ENCODE peak calls at places on chromosomes 13 and 19, in four cellular contexts. W is left lung, A is body of pancreas, K is H9. D is an unnamed sample. For H3K9me3, the result is how much of the 10 kb centered on the place peaks cover.

GRCh38 chr13:22517544-22517943 is 663.2 kb upstream of the SGCG start:
- DNase-seq in K (no peak), A (no peak), W (peak), D (no peak)

GRCh38 chr13:74134777-74135305 is 637 bp upstream of the KLF12 start:
- DNase-seq in K (no peak), W (peak), A (peak), D (peak)

GRCh38 chr13:90498096-90498495 is 849.4 kb upstream of the MIR17HG start:
- DNase-seq in W (no peak), K (no peak), A (no peak), D (no peak)

GRCh38 chr13:96053003-96053703 is at the start of gene UGGT2:
- DNase-seq in W (peak), A (peak), K (peak), D (peak)

GRCh38 chr19:5882421-5882968 is 12.2 kb upstream of the FUT5 start:
- DNase-seq in K (no peak), A (no peak), W (no peak), D (no peak)

GRCh38 chr13:100139822-100140221 is 50.9 kb downstream of the PCCA start:
- DNase-seq in W (no peak), A (no peak), K (no peak), D (no peak)

GRCh38 chr19:38693380-38694223 is 46.2 kb downstream of the ACTN4 start:
- DNase-seq in K (peak), A (peak), W (no peak), D (peak)

GRCh38 chr13:59691501-59692066 is 472.1 kb downstream of the DIAPH3 start:
- DNase-seq in W (no peak), A (no peak), K (no peak), D (no peak)

GRCh38 chr13:114146173-114146572 is 13.8 kb upstream of the RASA3 start:
- DNase-seq in W (no peak), A (no peak), K (no peak), D (no peak)

GRCh38 chr19:17419154-17419490 is 725 bp upstream of the MVB12A start:
- DNase-seq in W (no peak), K (no peak), A (no peak), D (no peak)

GRCh38 chr19:38544569-38545315 is 73.0 kb downstream of the MAP4K1 start:
- DNase-seq in K (no peak), W (no peak), A (no peak), D (no peak)

GRCh38 chr19:1266818-1267440 is 2.2 kb upstream of the CIRBP start:
- DNase-seq in A (peak), W (no peak), K (peak), D (no peak)

GRCh38 chr19:54137913-54138776 is 583 bp downstream of the CNOT3 start:
- DNase-seq in K (no peak), W (peak), A (peak), D (no peak)

GRCh38 chr13:40589285-40590109 is 76.9 kb downstream of the FOXO1 start:
- DNase-seq in A (no peak), W (peak), K (no peak), D (no peak)

GRCh38 chr19:56162258-56162657 is 13.6 kb upstream of the GALP start:
- DNase-seq in W (no peak), K (no peak), A (no peak), D (no peak)

GRCh38 chr13:36294061-36294460 is 3.6 kb downstream of the CCDC169 start:
- DNase-seq in A (no peak), K (no peak), W (no peak), D (no peak)

DNA sequence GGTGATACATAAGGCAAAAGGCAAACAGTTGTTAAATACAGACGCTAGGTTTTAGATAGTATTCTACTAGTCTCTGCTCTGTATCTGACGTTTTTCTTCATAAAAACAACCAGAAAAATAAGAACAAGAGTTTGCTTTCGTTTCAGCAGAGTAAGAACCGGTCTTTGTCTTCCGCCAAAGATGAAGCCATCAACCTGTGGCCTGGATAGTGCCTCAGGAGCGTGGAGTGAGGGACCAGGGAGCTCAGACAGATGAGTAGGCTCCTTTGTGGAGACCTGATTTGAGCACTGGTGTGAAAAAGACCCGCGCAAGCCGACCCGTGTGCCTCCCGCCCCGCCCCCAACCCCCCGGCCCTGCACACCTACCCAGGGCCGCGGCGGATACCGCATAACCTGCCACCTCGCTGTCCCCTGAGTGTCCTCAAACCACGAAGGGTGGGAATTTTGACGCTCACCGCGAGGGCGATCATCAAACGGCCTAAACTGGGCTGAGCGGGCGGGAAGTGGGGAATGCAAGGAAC is 969 bp upstream of the LMO7 start:
- DNase-seq in A (no peak), W (no peak), K (peak), D (no peak)
- H3K27ac ChIP-seq in A (peak), W (peak), K (no peak), D (peak)

GRCh38 chr19:36652958-36653357 is 13.7 kb downstream of the ZNF461 start:
- DNase-seq in W (no peak), K (no peak), A (no peak), D (no peak)
- H3K9me3 ChIP-seq in W (under half), K (under half), A (under half), D (half or more)

GRCh38 chr19:48436586-48436985 is 9.2 kb upstream of the GRWD1 start:
- DNase-seq in W (no peak), K (no peak), A (no peak), D (no peak)

DNA sequence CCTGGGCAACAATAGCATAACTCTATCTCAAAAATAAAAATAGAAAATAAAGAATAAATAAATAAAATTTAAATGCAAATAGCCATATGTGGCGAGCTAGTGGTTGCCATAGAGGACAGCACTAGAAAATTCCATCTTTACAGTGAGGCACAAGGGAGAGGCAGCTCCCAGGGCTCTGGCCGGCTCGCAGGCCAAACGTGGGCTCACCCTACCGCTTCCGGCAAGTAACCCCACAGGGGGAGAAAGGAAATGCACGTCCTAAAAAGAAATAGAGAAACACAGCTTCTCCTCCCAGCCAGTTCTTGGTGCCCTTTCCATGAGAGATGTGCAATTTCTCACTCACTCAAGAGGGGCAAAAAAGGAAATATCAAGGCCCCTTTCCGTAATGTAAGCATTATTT is 12.4 kb upstream of the GRWD1 start:
- DNase-seq in A (no peak), W (no peak), K (no peak), D (no peak)
- TF ChIP-seq CTCF in A (no peak), W (no peak), K (no peak), D (no peak)

DNA sequence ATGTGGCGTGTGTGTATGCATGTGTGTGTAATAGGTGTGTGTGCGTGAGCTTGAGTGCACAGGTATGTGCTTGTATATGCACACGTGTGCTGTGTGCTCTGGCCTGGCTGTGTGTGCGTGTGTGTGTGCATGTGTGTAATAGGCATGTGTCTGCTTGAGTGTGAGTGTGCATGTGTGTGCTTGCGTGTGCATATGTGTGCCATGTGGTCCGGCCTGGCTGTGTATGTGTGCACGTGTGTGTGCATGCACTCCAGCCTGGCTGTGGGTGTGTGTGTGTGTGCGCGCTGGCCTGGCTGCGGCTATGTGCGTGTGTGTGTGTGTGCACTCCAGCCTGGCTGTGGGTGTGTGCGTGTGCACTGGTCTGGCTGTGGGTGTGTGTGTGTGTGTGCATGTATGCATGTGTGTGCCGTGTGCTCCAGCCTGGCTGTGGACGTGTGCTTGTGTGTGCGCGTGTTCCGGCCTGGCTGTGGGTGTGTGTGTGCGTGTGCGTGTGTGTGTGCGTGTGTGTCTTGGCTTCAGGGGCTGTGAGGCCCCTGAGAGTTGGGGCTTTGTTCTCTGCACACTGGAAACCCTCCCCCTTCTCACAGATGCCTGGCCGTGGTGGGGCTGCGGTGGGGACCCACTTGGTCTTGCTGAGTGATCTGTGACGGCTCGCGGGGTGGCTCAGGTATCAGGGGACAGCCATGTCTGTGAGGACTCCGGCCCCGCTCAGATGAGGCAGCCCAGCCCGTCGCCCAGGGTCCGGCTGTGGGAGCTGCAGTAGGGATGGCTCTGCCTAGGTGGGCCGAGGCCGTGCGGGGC is 8.2 kb downstream of the SPPL2B start:
- DNase-seq in W (no peak), K (no peak), A (no peak), D (no peak)
- H3K27ac ChIP-seq in W (no peak), K (no peak), A (peak), D (no peak)

GRCh38 chr13:111528513-111528912 is 208.1 kb downstream of the TEX29 start:
- DNase-seq in W (no peak), A (no peak), K (no peak), D (no peak)
- H3K9me3 ChIP-seq in W (under half), A (under half), K (under half), D (under half)

GRCh38 chr13:24270639-24271131 is 38.7 kb upstream of the C1QTNF9 start:
- DNase-seq in W (peak), K (no peak), A (peak), D (no peak)
- TF ChIP-seq CTCF in W (no peak), K (no peak), A (peak), D (peak)

GRCh38 chr13:25249001-25249543 is 38.2 kb downstream of the MTMR6 start:
- DNase-seq in A (no peak), W (no peak), K (no peak), D (no peak)
- H3K27ac ChIP-seq in A (no peak), W (no peak), K (no peak), D (no peak)

DNA sequence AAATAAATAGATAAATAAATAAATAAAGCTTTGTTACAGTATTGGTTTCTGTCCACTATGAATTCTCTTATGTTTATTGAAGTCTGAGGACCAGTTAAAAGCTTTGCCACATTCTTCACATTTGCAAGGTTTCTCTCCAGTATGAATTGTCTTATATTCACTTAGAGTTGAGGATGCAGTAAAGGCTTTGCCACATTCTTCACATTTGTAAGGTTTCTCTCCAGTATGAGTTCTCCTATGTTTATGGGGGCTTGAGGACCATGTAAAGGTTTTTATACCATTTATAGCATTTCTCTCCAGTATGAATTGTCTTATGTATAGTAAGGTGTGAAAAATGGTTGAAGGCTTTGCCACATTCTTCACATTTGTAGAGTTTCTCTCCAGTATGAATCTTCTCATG is 168.3 kb downstream of the ZNF737 start:
- DNase-seq in W (no peak), K (no peak), A (no peak), D (no peak)
- H3K9me3 ChIP-seq in W (under half), K (under half), A (under half), D (half or more)

GRCh38 chr19:42348211-42348610 is 22.8 kb downstream of the MEGF8 start:
- DNase-seq in W (no peak), A (no peak), K (no peak), D (no peak)

GRCh38 chr19:42344336-42344893 is 19.0 kb downstream of the MEGF8 start:
- DNase-seq in K (no peak), A (no peak), W (no peak), D (no peak)

GRCh38 chr19:42345191-42345812 is 19.9 kb downstream of the MEGF8 start:
- DNase-seq in K (no peak), W (no peak), A (no peak), D (no peak)

GRCh38 chr19:42343344-42344110 is 18.1 kb downstream of the MEGF8 start:
- DNase-seq in K (peak), A (no peak), W (no peak), D (no peak)
- TF ChIP-seq CTCF in K (peak), A (no peak), W (no peak), D (no peak)

D was measured in breast epithelium.